ENCODE peak calls at places on chromosomes 4 and X, in five cellular contexts. O is AML-193; I is left colon; R is AG04450; V is activated naive CD8-positive, alpha-beta T cell treated with anti-CD3 and anti-CD28 coated beads, Interleukin-2, amount 50 U/mL, for 24 hours. M is an unnamed sample.

GRCh38 chrX:42094208-42094607 is 170.9 kb upstream of the CASK start:
- DNase-seq in R (no peak), V (no peak), O (no peak), I (no peak), M (no peak)

GRCh38 chr4:183430317-183430986 is 14.0 kb upstream of the CDKN2AIP start:
- DNase-seq in V (peak), R (no peak), O (no peak), I (no peak), M (no peak)

GRCh38 chrX:36898301-36898700 is 109.9 kb upstream of the FAM47C start:
- DNase-seq in R (no peak), V (no peak), O (no peak), I (no peak), M (no peak)

GRCh38 chrX:115408736-115409390 is 119.3 kb downstream of the LUZP4 start:
- DNase-seq in V (no peak), R (no peak), I (no peak), O (no peak), M (no peak)

GRCh38 chrX:19814240-19814639 is 73.2 kb downstream of the SH3KBP1 start:
- DNase-seq in I (no peak), O (no peak), V (no peak), R (no peak), M (no peak)

GRCh38 chr4:47933798-47934197 is 19.4 kb upstream of the NFXL1 start:
- DNase-seq in V (no peak), R (peak), I (no peak), O (peak), M (no peak)

GRCh38 chr4:169238445-169238844 is 32.3 kb downstream of the SH3RF1 start:
- DNase-seq in O (no peak), I (no peak), R (no peak), V (no peak), M (no peak)

GRCh38 chr4:48129307-48130014 is 4.6 kb downstream of the TXK start:
- DNase-seq in V (peak), O (no peak), I (peak), R (no peak), M (no peak)

GRCh38 chr4:102036016-102036415 is 245.5 kb downstream of the BANK1 start:
- DNase-seq in O (no peak), I (no peak), R (no peak), V (no peak), M (no peak)

GRCh38 chr4:21470531-21470930 is 478.0 kb downstream of the KCNIP4 start:
- DNase-seq in R (no peak), I (no peak), V (no peak), O (peak), M (peak)

GRCh38 chr4:145954924-145955339 is 16.3 kb upstream of the ZNF827 start:
- DNase-seq in R (peak), V (no peak), I (no peak), O (no peak), M (peak)

M was measured in HFF-Myc.